ENCODE peak calls at places on chromosomes 6 and 20, in five cellular contexts. Z, U, H, G and R are unnamed samples.

GRCh38 chr20:45311589-45312211 is 3.6 kb upstream of the MATN4 start:
- DNase-seq in Z (peak), U (peak), H (peak), G (peak), R (peak)

GRCh38 chr6:132612449-132613116 is 11.5 kb downstream of the TAAR2 start:
- DNase-seq in Z (no peak), U (no peak), H (no peak), G (no peak), R (no peak)

GRCh38 chr6:17629824-17630510 is 29.9 kb downstream of the FAM8A1 start:
- DNase-seq in Z (no peak), U (no peak), H (no peak), G (no peak), R (no peak)

GRCh38 chr20:39108746-39109145 is 146.6 kb downstream of the DHX35 start:
- DNase-seq in Z (no peak), U (no peak), H (no peak), G (no peak), R (no peak)

GRCh38 chr20:43448748-43449535 is 8.8 kb upstream of the SRSF6 start:
- DNase-seq in Z (peak), U (peak), H (peak), G (peak), R (peak)

GRCh38 chr6:28693751-28694443 is 168.2 kb downstream of the GPX5 start:
- DNase-seq in Z (peak), U (no peak), H (no peak), G (no peak), R (peak)

GRCh38 chr6:3654436-3654835 is 97.1 kb downstream of the PXDC1 start:
- DNase-seq in Z (no peak), U (no peak), H (no peak), G (no peak), R (no peak)

GRCh38 chr6:161091972-161092701 is 100.6 kb downstream of the MAP3K4 start:
- DNase-seq in Z (no peak), U (no peak), H (no peak), G (no peak), R (no peak)

GRCh38 chr6:87914637-87915395 is 132.8 kb upstream of the SPACA1 start:
- DNase-seq in Z (no peak), U (no peak), H (no peak), G (no peak), R (no peak)

GRCh38 chr20:63657260-63657936 is 714 bp upstream of the RTEL1 start:
- DNase-seq in Z (peak), U (peak), H (peak), G (no peak), R (no peak)

GRCh38 chr6:161272600-161273355 is 1.1 kb downstream of the AGPAT4 start:
- DNase-seq in Z (no peak), U (peak), H (no peak), G (no peak), R (peak)

GRCh38 chr20:3121271-3121911 is 36.9 kb upstream of the AVP start:
- DNase-seq in Z (no peak), U (no peak), H (no peak), G (peak), R (no peak)

GRCh38 chr6:165846123-165846966 is 183.3 kb upstream of the PDE10A start:
- DNase-seq in Z (no peak), U (no peak), H (no peak), G (no peak), R (peak)

GRCh38 chr20:54112221-54112884 is 42.0 kb upstream of the BCAS1 start:
- DNase-seq in Z (no peak), U (no peak), H (no peak), G (no peak), R (no peak)

GRCh38 chr6:39065561-39065960 is 17.0 kb downstream of the GLP1R start:
- DNase-seq in Z (no peak), U (no peak), H (no peak), G (no peak), R (no peak)

GRCh38 chr6:110410534-110410933 is 4.8 kb downstream of the DDO start:
- DNase-seq in Z (no peak), U (no peak), H (no peak), G (no peak), R (no peak)

GRCh38 chr20:6756961-6757595 is 10.4 kb upstream of the BMP2 start:
- DNase-seq in Z (no peak), U (no peak), H (no peak), G (no peak), R (no peak)

GRCh38 chr6:11357285-11357684 is 124.8 kb upstream of the NEDD9 start:
- DNase-seq in Z (no peak), U (no peak), H (no peak), G (no peak), R (no peak)

GRCh38 chr20:62501801-62502495 is 26.2 kb upstream of the GATA5 start:
- DNase-seq in Z (no peak), U (peak), H (no peak), G (peak), R (no peak)

GRCh38 chr6:32462609-32463008 is 22.9 kb downstream of the HLA-DRA start:
- DNase-seq in Z (no peak), U (no peak), H (no peak), G (no peak), R (no peak)

GRCh38 chr6:32439708-32440214 is at the start of gene HLA-DRA:
- DNase-seq in Z (no peak), U (peak), H (no peak), G (peak), R (peak)

GRCh38 chr20:24872291-24873014 is 76.6 kb upstream of the CST7 start:
- DNase-seq in Z (no peak), U (no peak), H (peak), G (no peak), R (no peak)

GRCh38 chr6:90364846-90365401 is 68.3 kb upstream of the BACH2 start:
- DNase-seq in Z (no peak), U (no peak), H (no peak), G (no peak), R (peak)

GRCh38 chr20:57659131-57659788 is 39.0 kb upstream of the ZBP1 start:
- DNase-seq in Z (peak), U (no peak), H (peak), G (no peak), R (peak)

GRCh38 chr20:19710336-19710721 is 47.7 kb upstream of the RIN2 start:
- DNase-seq in Z (no peak), U (no peak), H (no peak), G (no peak), R (no peak)

GRCh38 chr6:94323853-94324252 is 904.5 kb upstream of the EPHA7 start:
- DNase-seq in Z (peak), U (no peak), H (peak), G (no peak), R (no peak)

GRCh38 chr6:130811932-130812331 is 15.3 kb upstream of the SMLR1 start:
- DNase-seq in Z (no peak), U (no peak), H (no peak), G (no peak), R (no peak)

GRCh38 chr6:111461860-111462259 is 21.2 kb downstream of the REV3L start:
- DNase-seq in Z (no peak), U (no peak), H (no peak), G (no peak), R (no peak)

GRCh38 chr6:123655520-123656306 is 19.0 kb upstream of the TRDN start:
- DNase-seq in Z (no peak), U (no peak), H (no peak), G (no peak), R (no peak)

GRCh38 chr6:23547851-23548250 is 578.2 kb upstream of the NRSN1 start:
- DNase-seq in Z (no peak), U (no peak), H (peak), G (no peak), R (peak)

GRCh38 chr20:61819484-61819846 is 246.2 kb downstream of the TAF4 start:
- DNase-seq in Z (no peak), U (no peak), H (no peak), G (no peak), R (no peak)